ENCODE peak calls at places on chromosomes 5 and 9, in four cellular contexts. F is GM12878, O is OCI-LY7, S is bronchial epithelial cell. M is an unnamed sample.

GRCh38 chr5:98777295-98777694 is 3.8 kb downstream of the RGMB start:
- DNase-seq in F (no peak), O (no peak), S (no peak), M (no peak)

GRCh38 chr5:67831081-67831480 is 384.5 kb upstream of the PIK3R1 start:
- DNase-seq in F (no peak), O (no peak), S (no peak), M (no peak)

GRCh38 chr5:1052641-1053390 is 44.2 kb downstream of the NKD2 start:
- DNase-seq in F (no peak), O (peak; percentile 30), S (no peak), M (no peak)

GRCh38 chr5:169706758-169707450 is 69.8 kb downstream of the DOCK2 start:
- DNase-seq in F (no peak), O (no peak), S (peak; percentile 37), M (no peak)

GRCh38 chr5:139698461-139699146 is 50.5 kb downstream of the CXXC5 start:
- DNase-seq in F (no peak), O (peak; percentile 52), S (peak; percentile 33), M (peak; percentile 79)

GRCh38 chr5:94613583-94613982 is 4.8 kb downstream of the KIAA0825 start:
- DNase-seq in F (no peak), O (peak; percentile 44), S (peak; percentile 49), M (no peak)

GRCh38 chr5:11737010-11737409 is 167.2 kb downstream of the CTNND2 start:
- DNase-seq in F (no peak), O (no peak), S (no peak), M (no peak)

GRCh38 chr5:175382171-175382570 is 61.8 kb downstream of the DRD1 start:
- DNase-seq in F (no peak), O (no peak), S (no peak), M (no peak)

GRCh38 chr9:112404367-112404979 is 24.6 kb downstream of the HSDL2 start:
- DNase-seq in F (no peak), O (no peak), S (peak; percentile 15), M (no peak)

GRCh38 chr5:73303139-73304079 is 130.4 kb downstream of the TMEM174 start:
- DNase-seq in F (no peak), O (no peak), S (no peak), M (no peak)

GRCh38 chr5:67494186-67494842 is 297.7 kb upstream of the CD180 start:
- DNase-seq in F (no peak), O (no peak), S (no peak), M (no peak)

GRCh38 chr9:134275379-134275778 is 50.9 kb upstream of the RXRA start:
- DNase-seq in F (no peak), O (peak; percentile 24), S (no peak), M (no peak)
- TF ChIP-seq CTCF in F (no peak), O (peak; percentile 42), S (no peak), M (no peak)

DNA sequence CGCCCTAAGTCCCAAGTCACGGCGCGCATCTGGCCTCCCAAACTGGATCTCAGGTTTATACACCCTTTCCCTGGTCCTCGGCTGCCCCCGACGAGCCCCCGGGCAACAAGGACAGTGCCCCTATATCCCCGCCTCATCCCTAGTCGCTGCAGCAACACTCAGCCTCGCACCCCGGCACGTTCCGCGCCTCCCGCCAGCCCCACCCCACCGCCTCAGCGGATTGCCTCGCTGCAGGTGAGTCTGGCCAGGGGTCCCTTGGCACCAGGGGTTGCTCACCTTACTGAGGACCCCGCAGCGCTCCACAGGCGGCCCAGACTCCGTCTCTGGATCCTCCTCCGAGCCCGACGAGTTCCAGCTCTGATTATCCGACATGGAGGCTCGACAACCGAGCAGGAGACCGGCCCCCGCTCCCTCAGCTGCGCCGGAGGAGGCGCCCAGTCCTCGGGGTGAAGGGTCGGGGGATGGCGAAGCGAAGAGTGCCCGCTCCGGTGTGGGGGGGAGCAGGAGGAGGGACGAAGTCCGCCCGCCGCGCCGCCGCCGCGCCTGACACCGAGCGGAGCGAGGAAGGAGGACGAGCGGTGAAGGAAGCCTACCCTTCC is 494 bp downstream of the CERT1 start:
- DNase-seq in F (no peak), O (peak; percentile 42), S (no peak), M (peak; percentile 56)
- TF ChIP-seq CTCF in F (no peak), O (no peak), S (no peak), M (no peak)

GRCh38 chr5:76571595-76571994 is 51.6 kb downstream of the F2RL2 start:
- DNase-seq in F (no peak), O (peak; percentile 22), S (no peak), M (no peak)
- TF ChIP-seq CTCF in F (no peak), O (peak; percentile 50), S (no peak), M (no peak)

GRCh38 chr5:42894057-42894456 is 82.4 kb upstream of the SELENOP start:
- DNase-seq in F (no peak), O (no peak), S (no peak), M (no peak)
- TF ChIP-seq CTCF in F (no peak), O (peak; percentile 29), S (no peak), M (no peak)